ENCODE peak calls at places on chromosomes 3 and 15, in seven cellular contexts. A is GM12878, N is HepG2, O is HCT116, J is SK-N-SH, D is K562, C is H1. H is an unnamed sample.

GRCh38 chr3:59775106-59775505 is 725.3 kb upstream of the CFAP20DC start:
- DNase-seq in A (no peak), N (no peak), O (no peak), J (no peak), D (no peak), C (no peak), H (no peak)

GRCh38 chr3:40043444-40043755 is 234.0 kb downstream of the MYRIP start:
- DNase-seq in A (no peak), N (no peak), O (no peak), J (peak; percentile 50), D (no peak), C (no peak), H (no peak)

GRCh38 chr15:42911058-42911592 is 9.5 kb downstream of the TTBK2 start:
- DNase-seq in A (no peak), N (no peak), O (no peak), J (no peak), D (peak; percentile 19), C (no peak), H (no peak)

GRCh38 chr3:111714305-111714704 is 119.2 kb upstream of the ZBED2 start:
- DNase-seq in A (no peak), N (no peak), O (no peak), J (no peak), D (no peak), C (peak; percentile 25), H (peak; percentile 20)

GRCh38 chr15:78763796-78764241 is 47.4 kb downstream of the ADAMTS7 start:
- DNase-seq in A (no peak), N (no peak), O (no peak), J (no peak), D (no peak), C (no peak), H (no peak)

GRCh38 chr3:9600597-9600996 is 47.0 kb upstream of the LHFPL4 start:
- DNase-seq in A (no peak), N (no peak), O (no peak), J (peak; percentile 73), D (no peak), C (no peak), H (no peak)

GRCh38 chr15:99683000-99683670 is 50.1 kb downstream of the LYSMD4 start:
- DNase-seq in A (no peak), N (no peak), O (no peak), J (no peak), D (no peak), C (no peak), H (no peak)

GRCh38 chr3:52171577-52172261 is 17.5 kb upstream of the POC1A start:
- DNase-seq in A (no peak), N (no peak), O (peak; percentile 27), J (no peak), D (peak; percentile 38), C (no peak), H (no peak)

GRCh38 chr15:34815836-34816235 is 20.5 kb upstream of the ACTC1 start:
- DNase-seq in A (no peak), N (no peak), O (no peak), J (no peak), D (no peak), C (no peak), H (no peak)

GRCh38 chr3:137764001-137764433 is at the start of gene SOX14:
- DNase-seq in A (no peak), N (peak; percentile 10), O (peak; percentile 8), J (peak; percentile 48), D (peak; percentile 12), C (peak; percentile 89), H (no peak)

GRCh38 chr3:188241072-188241471 is 87.1 kb downstream of the LPP start:
- DNase-seq in A (no peak), N (no peak), O (no peak), J (no peak), D (no peak), C (no peak), H (no peak)

GRCh38 chr3:179000144-179000543 is 71.5 kb downstream of the ZMAT3 start:
- DNase-seq in A (no peak), N (no peak), O (no peak), J (no peak), D (no peak), C (no peak), H (no peak)

GRCh38 chr15:100207053-100207452 is 134.7 kb downstream of the ADAMTS17 start:
- DNase-seq in A (no peak), N (no peak), O (no peak), J (no peak), D (no peak), C (no peak), H (no peak)

GRCh38 chr15:33031324-33031736 is 163.2 kb downstream of the FMN1 start:
- DNase-seq in A (no peak), N (no peak), O (no peak), J (no peak), D (no peak), C (no peak), H (no peak)

GRCh38 chr3:138774529-138775253 is 60.0 kb downstream of the PIK3CB start:
- DNase-seq in A (no peak), N (peak; percentile 71), O (peak; percentile 75), J (peak; percentile 49), D (peak; percentile 22), C (no peak), H (no peak)

GRCh38 chr3:192915306-192915705 is 2.4 kb downstream of the MB21D2 start:
- DNase-seq in A (no peak), N (peak; percentile 41), O (no peak), J (peak; percentile 21), D (no peak), C (no peak), H (peak; percentile 40)

GRCh38 chr3:117144832-117145231 is 435.3 kb downstream of the TUSC7 start:
- DNase-seq in A (no peak), N (no peak), O (no peak), J (no peak), D (no peak), C (no peak), H (no peak)
- TF ChIP-seq YY1 in A (no peak), N (no peak), O (no peak), J (no peak), D (no peak), C (no peak), H (no peak)

DNA sequence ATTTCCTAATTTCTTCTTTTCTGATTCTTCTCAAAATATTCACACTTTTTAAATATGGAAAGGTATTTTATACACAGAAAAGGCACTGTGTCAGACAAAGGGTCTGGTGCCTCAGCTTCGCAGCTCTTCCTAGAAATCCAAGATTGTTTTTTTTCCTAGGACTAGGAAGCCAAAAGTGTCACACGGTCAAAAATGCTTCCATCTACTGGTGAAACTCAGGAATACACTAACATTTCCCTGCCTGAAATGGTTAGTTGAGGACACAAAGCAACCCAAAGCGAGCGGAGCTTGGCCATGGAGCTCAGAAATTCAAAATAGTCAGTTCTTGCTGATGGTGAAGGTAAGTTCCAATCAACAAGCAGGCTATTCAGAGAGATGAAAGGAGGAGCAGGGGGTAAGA is 426.5 kb upstream of the RASGRP1 start:
- DNase-seq in A (no peak), N (peak; percentile 13), O (peak; percentile 8), J (peak; percentile 36), D (no peak), C (no peak), H (peak; percentile 18)
- TF ChIP-seq YY1 in A (no peak), N (no peak), O (no peak), J (no peak), D (no peak), C (no peak), H (no peak)

GRCh38 chr15:68166847-68167246 is 38.3 kb downstream of the CALML4 start:
- DNase-seq in A (no peak), N (no peak), O (no peak), J (no peak), D (no peak), C (no peak), H (no peak)
- TF ChIP-seq YY1 in A (no peak), N (no peak), O (no peak), J (no peak), D (no peak), C (no peak), H (no peak)

DNA sequence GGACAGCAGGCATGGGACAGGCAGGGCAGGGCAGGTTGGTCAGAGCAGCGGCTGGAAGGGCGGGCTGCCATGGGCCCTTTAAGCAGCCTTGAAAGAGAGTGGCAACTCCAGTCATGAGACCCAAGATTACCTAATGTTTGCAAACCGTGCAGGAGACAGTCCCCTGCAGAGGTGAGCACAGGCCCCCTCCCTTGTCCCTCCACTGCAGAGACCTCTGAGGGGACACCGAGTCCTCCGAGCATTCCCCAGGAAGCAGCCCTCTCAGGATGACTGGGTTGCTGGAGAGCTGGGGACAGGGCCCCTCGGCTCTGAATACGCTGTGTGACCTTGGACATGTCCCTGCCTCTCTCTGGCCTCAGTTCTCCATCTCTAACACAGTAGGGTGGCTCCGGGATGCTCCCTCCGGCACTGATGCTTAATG is 81.4 kb downstream of the IQSEC1 start:
- DNase-seq in A (no peak), N (peak; percentile 49), O (no peak), J (no peak), D (no peak), C (no peak), H (no peak)
- TF ChIP-seq YY1 in A (no peak), N (no peak), O (no peak), J (no peak), D (no peak), C (no peak), H (no peak)

DNA sequence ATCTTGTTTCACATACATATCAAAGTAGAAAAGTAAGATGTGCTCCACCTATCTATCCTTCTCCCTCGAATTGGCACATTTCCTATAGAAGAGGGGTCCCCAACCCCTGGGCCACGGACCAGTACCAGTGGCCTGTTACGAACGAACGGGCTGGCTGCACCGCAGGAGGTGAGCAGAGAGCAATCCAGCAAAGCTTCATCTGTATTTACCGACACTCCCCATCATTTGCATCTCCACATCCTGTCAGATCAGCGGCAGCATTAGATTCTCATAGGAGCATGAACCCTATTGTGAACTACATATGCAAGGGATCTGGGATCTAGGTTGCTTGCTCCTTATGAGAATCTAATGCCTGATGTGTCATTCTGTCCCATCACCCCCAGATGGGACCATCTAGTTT is 94.9 kb upstream of the CGNL1 start:
- DNase-seq in A (no peak), N (no peak), O (no peak), J (no peak), D (no peak), C (no peak), H (no peak)
- TF ChIP-seq YY1 in A (no peak), N (no peak), O (no peak), J (no peak), D (no peak), C (no peak), H (no peak)